ENCODE peak calls at places on chromosome 21, in five cellular contexts. S, R, K, X and W are unnamed samples.

GRCh38 chr21:41612674-41613250 is 104.8 kb upstream of the TMPRSS2 start:
- DNase-seq in R (peak), K (no peak), S (peak), X (peak), W (peak)

GRCh38 chr21:41438425-41439113 is 12.5 kb downstream of the MX1 start:
- DNase-seq in X (no peak), S (no peak), K (no peak), R (no peak), W (no peak)

GRCh38 chr21:40227111-40227510 is 359.9 kb downstream of the PCP4 start:
- DNase-seq in X (no peak), S (no peak), K (no peak), R (no peak), W (no peak)

GRCh38 chr21:26715878-26716506 is 129.2 kb downstream of the ADAMTS1 start:
- DNase-seq in K (peak), S (no peak), R (peak), X (peak), W (peak)

GRCh38 chr21:32753818-32754610 is 17.5 kb downstream of the PAXBP1 start:
- DNase-seq in R (peak), X (no peak), S (no peak), K (no peak), W (no peak)

GRCh38 chr21:39141502-39141901 is 41.7 kb downstream of the PSMG1 start:
- DNase-seq in K (no peak), S (no peak), R (no peak), X (no peak), W (peak)

GRCh38 chr21:10272216-10272615 is 249.2 kb upstream of the TPTE start:
- DNase-seq in R (no peak), X (no peak), K (peak), S (no peak), W (no peak)

GRCh38 chr21:33932731-33933130 is 17.1 kb upstream of the ATP5PO start:
- DNase-seq in S (no peak), X (no peak), K (no peak), R (no peak), W (no peak)

GRCh38 chr21:14877581-14878228 is 187.1 kb downstream of the NRIP1 start:
- DNase-seq in X (no peak), K (no peak), S (no peak), R (no peak), W (no peak)

GRCh38 chr21:36994501-36995189 is 11.9 kb upstream of the RIPPLY3 start:
- DNase-seq in R (peak), K (no peak), X (no peak), S (no peak), W (no peak)

GRCh38 chr21:44872568-44873355 is 728 bp downstream of the PTTG1IP start:
- DNase-seq in R (peak), K (no peak), X (peak), S (peak), W (no peak)

GRCh38 chr21:46156378-46156645 is 933 bp upstream of the FTCD start:
- DNase-seq in S (no peak), K (no peak), R (no peak), X (no peak), W (no peak)

GRCh38 chr21:44347911-44348451 is 5.4 kb upstream of the TRPM2 start:
- DNase-seq in X (no peak), S (no peak), K (no peak), R (no peak), W (no peak)

GRCh38 chr21:33458861-33459260 is 20.9 kb downstream of the TMEM50B start:
- DNase-seq in S (no peak), K (no peak), X (no peak), R (no peak), W (no peak)